ENCODE peak calls at places on chromosome 7, in ten cellular contexts. Q is CD4-positive, alpha-beta T cell; M is choroid plexus epithelial cell; I is CD14-positive monocyte; C is progenitor cell of endocrine pancreas; E is cardiac muscle cell; F is ELR; K is aorta; Z is CD4-positive, alpha-beta memory T cell; B is central memory CD4-positive, alpha-beta T cell. W is an unnamed sample.

GRCh38 chr7:90736316-90736715 is 140.2 kb downstream of the CDK14 start:
- DNase-seq in Q (no peak), M (no peak), I (no peak), C (no peak), E (no peak), F (no peak), K (no peak), Z (no peak), B (no peak), W (no peak)

GRCh38 chr7:36862685-36863375 is 138.5 kb upstream of the AOAH start:
- DNase-seq in Q (no peak), M (no peak), I (no peak), C (no peak), E (peak), F (no peak), K (no peak), Z (no peak), B (no peak), W (no peak)

GRCh38 chr7:158026636-158027265 is 560.9 kb downstream of the PTPRN2 start:
- DNase-seq in Q (no peak), M (no peak), I (no peak), C (no peak), E (no peak), F (no peak), K (no peak), Z (no peak), B (no peak), W (no peak)

GRCh38 chr7:98671733-98672331 is 54.7 kb downstream of the NPTX2 start:
- DNase-seq in Q (no peak), M (no peak), I (no peak), C (no peak), E (no peak), F (no peak), K (no peak), Z (no peak), B (no peak), W (no peak)

GRCh38 chr7:133564484-133564883 is 311.6 kb downstream of the EXOC4 start:
- DNase-seq in Q (no peak), M (peak), I (no peak), C (no peak), E (no peak), F (peak), K (no peak), Z (no peak), B (no peak), W (no peak)

GRCh38 chr7:28573751-28574295 is 161.5 kb downstream of the CREB5 start:
- DNase-seq in Q (no peak), M (no peak), I (no peak), C (no peak), E (peak), F (no peak), K (no peak), Z (no peak), B (no peak), W (no peak)

GRCh38 chr7:1099637-1100036 is 11.7 kb downstream of the GPER1 start:
- DNase-seq in Q (no peak), M (no peak), I (no peak), C (no peak), E (no peak), F (no peak), K (no peak), Z (no peak), B (no peak), W (no peak)

GRCh38 chr7:157994319-157994718 is 593.3 kb downstream of the PTPRN2 start:
- DNase-seq in Q (no peak), M (no peak), I (no peak), C (no peak), E (no peak), F (no peak), K (peak), Z (no peak), B (no peak), W (no peak)

GRCh38 chr7:134826105-134826504 is 46.7 kb downstream of the CALD1 start:
- DNase-seq in Q (no peak), M (peak), I (no peak), C (no peak), E (peak), F (peak), K (no peak), Z (no peak), B (no peak), W (no peak)

GRCh38 chr7:82091126-82091682 is 321.4 kb upstream of the HGF start:
- DNase-seq in Q (no peak), M (no peak), I (no peak), C (no peak), E (no peak), F (no peak), K (no peak), Z (no peak), B (no peak), W (no peak)

GRCh38 chr7:31521336-31522010 is 7.6 kb downstream of the ITPRID1 start:
- DNase-seq in Q (no peak), M (no peak), I (no peak), C (no peak), E (no peak), F (no peak), K (no peak), Z (no peak), B (no peak), W (no peak)

GRCh38 chr7:151251328-151251925 is 2.9 kb upstream of the SMARCD3 start:
- DNase-seq in Q (no peak), M (peak), I (no peak), C (no peak), E (peak), F (peak), K (peak), Z (no peak), B (no peak), W (peak)

GRCh38 chr7:7148799-7149481 is 33.4 kb upstream of the C1GALT1 start:
- DNase-seq in Q (no peak), M (peak), I (no peak), C (no peak), E (peak), F (no peak), K (no peak), Z (no peak), B (no peak), W (peak)

GRCh38 chr7:22853674-22854157 is 31.1 kb upstream of the TOMM7 start:
- DNase-seq in Q (peak), M (no peak), I (no peak), C (no peak), E (peak), F (peak), K (no peak), Z (peak), B (peak), W (no peak)

GRCh38 chr7:6359021-6359420 is 86.6 kb upstream of the CYTH3 start:
- DNase-seq in Q (no peak), M (no peak), I (no peak), C (no peak), E (no peak), F (peak), K (no peak), Z (peak), B (no peak), W (no peak)

GRCh38 chr7:69342154-69342884 is 256.0 kb upstream of the AUTS2 start:
- DNase-seq in Q (no peak), M (peak), I (no peak), C (no peak), E (peak), F (no peak), K (no peak), Z (no peak), B (no peak), W (no peak)

GRCh38 chr7:26944486-26944885 is 80.1 kb upstream of the SKAP2 start:
- DNase-seq in Q (no peak), M (no peak), I (no peak), C (no peak), E (no peak), F (no peak), K (no peak), Z (no peak), B (no peak), W (no peak)

GRCh38 chr7:157568785-157569584 is 232.2 kb downstream of the DNAJB6 start:
- DNase-seq in Q (peak), M (peak), I (no peak), C (no peak), E (peak), F (peak), K (peak), Z (peak), B (peak), W (peak)

GRCh38 chr7:51587600-51587999 is 271.0 kb upstream of the COBL start:
- DNase-seq in Q (no peak), M (no peak), I (no peak), C (no peak), E (no peak), F (no peak), K (no peak), Z (no peak), B (no peak), W (no peak)

GRCh38 chr7:156160811-156161210 is 348.5 kb upstream of the SHH start:
- DNase-seq in Q (no peak), M (no peak), I (no peak), C (no peak), E (no peak), F (no peak), K (no peak), Z (no peak), B (no peak), W (no peak)

GRCh38 chr7:94195201-94195600 is 191.0 kb upstream of the BET1 start:
- DNase-seq in Q (no peak), M (peak), I (no peak), C (no peak), E (peak), F (peak), K (no peak), Z (no peak), B (no peak), W (no peak)

GRCh38 chr7:149460493-149461330 is at the start of gene ZNF777:
- DNase-seq in Q (peak), M (peak), I (peak), C (peak), E (peak), F (peak), K (peak), Z (peak), B (peak), W (peak)

GRCh38 chr7:17134786-17135185 is 163.7 kb upstream of the AHR start:
- DNase-seq in Q (no peak), M (no peak), I (no peak), C (no peak), E (no peak), F (no peak), K (no peak), Z (no peak), B (no peak), W (no peak)

GRCh38 chr7:143047327-143047726 is 4.8 kb upstream of the OR6V1 start:
- DNase-seq in Q (no peak), M (no peak), I (no peak), C (no peak), E (no peak), F (no peak), K (no peak), Z (no peak), B (no peak), W (no peak)

GRCh38 chr7:73438547-73439245 is 5.1 kb downstream of the FZD9 start:
- DNase-seq in Q (no peak), M (no peak), I (no peak), C (no peak), E (no peak), F (no peak), K (no peak), Z (no peak), B (no peak), W (no peak)

GRCh38 chr7:92674379-92674778 is 84.2 kb upstream of the FAM133B start:
- DNase-seq in Q (no peak), M (no peak), I (no peak), C (no peak), E (no peak), F (no peak), K (no peak), Z (no peak), B (no peak), W (no peak)

GRCh38 chr7:920351-921070 is 34.0 kb downstream of the ADAP1 start:
- DNase-seq in Q (no peak), M (no peak), I (peak), C (no peak), E (no peak), F (no peak), K (peak), Z (no peak), B (no peak), W (peak)

GRCh38 chr7:23333671-23334246 is 34.6 kb downstream of the MALSU1 start:
- DNase-seq in Q (no peak), M (peak), I (no peak), C (no peak), E (peak), F (peak), K (no peak), Z (no peak), B (no peak), W (no peak)

GRCh38 chr7:117780832-117781231 is 92.4 kb downstream of the CTTNBP2 start:
- DNase-seq in Q (no peak), M (peak), I (no peak), C (no peak), E (no peak), F (peak), K (no peak), Z (no peak), B (no peak), W (no peak)